ENCODE peak calls at places on chromosomes 13 and 19, in seven cellular contexts. One of them, this sample, is unnamed.

GRCh38 chr13:29474991-29475390 is 120.5 kb downstream of the SLC7A1 start:
- DNase-seq in psoas muscle: no peak
- DNase-seq in CD4-positive, alpha-beta T cell: no peak
- DNase-seq in left ventricle myocardium inferior: no peak
- DNase-seq in WERI-Rb-1: no peak
- DNase-seq in right lobe of liver: no peak
- DNase-seq in esophagus squamous epithelium: no peak
- DNase-seq in this sample: no peak

GRCh38 chr13:94234766-94235165 is 244.7 kb downstream of the DCT start:
- DNase-seq in WERI-Rb-1: no peak
- DNase-seq in left ventricle myocardium inferior: no peak
- DNase-seq in psoas muscle: no peak
- DNase-seq in esophagus squamous epithelium: no peak
- DNase-seq in right lobe of liver: no peak
- DNase-seq in CD4-positive, alpha-beta T cell: no peak
- DNase-seq in this sample: no peak

GRCh38 chr13:50712469-50712868 is 131.0 kb downstream of the DLEU7 start:
- DNase-seq in left ventricle myocardium inferior: no peak
- DNase-seq in psoas muscle: no peak
- DNase-seq in CD4-positive, alpha-beta T cell: no peak
- DNase-seq in right lobe of liver: no peak
- DNase-seq in WERI-Rb-1: no peak
- DNase-seq in esophagus squamous epithelium: no peak
- DNase-seq in this sample: no peak

GRCh38 chr13:49635599-49636433 is 7.5 kb downstream of the ARL11 start:
- DNase-seq in CD4-positive, alpha-beta T cell: peak; percentile 33
- DNase-seq in right lobe of liver: no peak
- DNase-seq in WERI-Rb-1: no peak
- DNase-seq in psoas muscle: no peak
- DNase-seq in esophagus squamous epithelium: no peak
- DNase-seq in left ventricle myocardium inferior: no peak
- DNase-seq in this sample: peak; percentile 43

GRCh38 chr13:112355274-112355843 is 20.8 kb upstream of the SPACA7 start:
- DNase-seq in esophagus squamous epithelium: no peak
- DNase-seq in left ventricle myocardium inferior: no peak
- DNase-seq in CD4-positive, alpha-beta T cell: no peak
- DNase-seq in right lobe of liver: no peak
- DNase-seq in psoas muscle: no peak
- DNase-seq in WERI-Rb-1: no peak
- DNase-seq in this sample: no peak

GRCh38 chr13:28492527-28493367 is 2.2 kb downstream of the FLT1 start:
- DNase-seq in left ventricle myocardium inferior: no peak
- DNase-seq in CD4-positive, alpha-beta T cell: peak; percentile 65
- DNase-seq in right lobe of liver: no peak
- DNase-seq in esophagus squamous epithelium: no peak
- DNase-seq in WERI-Rb-1: no peak
- DNase-seq in psoas muscle: no peak
- DNase-seq in this sample: no peak

GRCh38 chr13:33087790-33088189 is 71.6 kb downstream of the KL start:
- DNase-seq in psoas muscle: no peak
- DNase-seq in right lobe of liver: no peak
- DNase-seq in CD4-positive, alpha-beta T cell: no peak
- DNase-seq in left ventricle myocardium inferior: no peak
- DNase-seq in WERI-Rb-1: no peak
- DNase-seq in esophagus squamous epithelium: no peak
- DNase-seq in this sample: no peak

GRCh38 chr19:18426416-18426767 is 7.2 kb downstream of the SSBP4 start:
- DNase-seq in esophagus squamous epithelium: no peak
- DNase-seq in left ventricle myocardium inferior: no peak
- DNase-seq in psoas muscle: no peak
- DNase-seq in CD4-positive, alpha-beta T cell: no peak
- DNase-seq in WERI-Rb-1: no peak
- DNase-seq in right lobe of liver: no peak
- DNase-seq in this sample: no peak

GRCh38 chr13:110301606-110302131 is 5.3 kb downstream of the COL4A1 start:
- DNase-seq in right lobe of liver: no peak
- DNase-seq in CD4-positive, alpha-beta T cell: no peak
- DNase-seq in psoas muscle: no peak
- DNase-seq in WERI-Rb-1: no peak
- DNase-seq in left ventricle myocardium inferior: no peak
- DNase-seq in esophagus squamous epithelium: no peak
- DNase-seq in this sample: no peak

GRCh38 chr19:46741447-46741846 is 4.4 kb upstream of the FKRP start:
- DNase-seq in WERI-Rb-1: no peak
- DNase-seq in left ventricle myocardium inferior: no peak
- DNase-seq in CD4-positive, alpha-beta T cell: no peak
- DNase-seq in right lobe of liver: no peak
- DNase-seq in esophagus squamous epithelium: no peak
- DNase-seq in psoas muscle: no peak
- DNase-seq in this sample: no peak
- H3K27ac ChIP-seq in WERI-Rb-1: no peak overlapping the region
- H3K27ac ChIP-seq in left ventricle myocardium inferior: no peak overlapping the region
- H3K27ac ChIP-seq in CD4-positive, alpha-beta T cell: no peak overlapping the region
- H3K27ac ChIP-seq in right lobe of liver: no peak overlapping the region
- H3K27ac ChIP-seq in esophagus squamous epithelium: no peak overlapping the region
- H3K27ac ChIP-seq in psoas muscle: peak overlapping the region; percentile 79
- H3K27ac ChIP-seq in this sample: no peak overlapping the region

DNA sequence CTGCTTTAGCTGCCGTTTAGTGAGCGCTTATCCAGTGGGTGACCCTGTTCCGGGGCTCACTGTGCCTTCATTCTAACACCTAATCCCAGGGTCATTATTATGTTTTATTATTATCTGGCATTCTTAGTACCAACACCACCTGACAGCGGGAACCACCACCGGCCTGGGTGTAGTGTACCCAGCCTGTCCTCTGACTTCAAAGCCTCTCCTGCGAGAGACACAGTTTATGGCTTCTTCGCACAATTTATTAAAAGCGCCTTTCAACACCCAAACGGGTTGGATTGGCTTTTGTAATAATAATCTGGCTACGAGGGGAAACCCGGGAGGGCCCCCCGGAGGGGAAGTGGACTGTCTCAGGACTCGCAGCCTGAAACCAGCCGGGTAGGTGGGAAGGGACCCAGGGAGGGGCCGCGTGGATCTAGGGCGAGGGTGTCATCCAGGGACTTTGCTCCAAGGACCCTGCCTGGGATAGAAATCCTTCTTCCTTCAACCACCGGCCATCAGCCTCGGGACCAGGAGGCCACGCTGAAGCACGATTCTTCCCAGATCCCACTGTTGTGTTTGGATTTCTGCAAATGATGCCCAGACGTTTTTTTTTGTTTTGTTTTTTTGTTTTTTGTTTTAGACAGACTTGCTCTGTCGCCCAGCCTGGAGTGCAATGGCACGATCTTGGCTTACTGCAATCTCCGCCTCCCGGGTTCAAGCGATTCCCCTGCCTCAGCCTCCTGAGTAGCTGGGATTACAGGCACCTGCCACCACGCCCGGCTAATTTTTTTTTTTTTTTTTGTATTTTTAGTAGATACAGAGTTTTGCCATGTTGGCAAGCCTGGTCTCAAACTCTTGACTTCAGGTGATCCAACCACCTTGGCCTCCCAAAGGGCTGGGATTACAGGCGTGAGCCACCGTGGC is 1.6 kb upstream of the ZBTB7A start:
- DNase-seq in esophagus squamous epithelium: no peak
- DNase-seq in psoas muscle: no peak
- DNase-seq in right lobe of liver: peak; percentile 36
- DNase-seq in CD4-positive, alpha-beta T cell: no peak
- DNase-seq in left ventricle myocardium inferior: no peak
- DNase-seq in WERI-Rb-1: peak; percentile 26
- DNase-seq in this sample: no peak
- H3K27ac ChIP-seq in esophagus squamous epithelium: peak overlapping the region; percentile 99
- H3K27ac ChIP-seq in psoas muscle: peak overlapping the region; percentile 86
- H3K27ac ChIP-seq in right lobe of liver: peak overlapping the region; percentile 95
- H3K27ac ChIP-seq in CD4-positive, alpha-beta T cell: peak overlapping the region; percentile 91
- H3K27ac ChIP-seq in left ventricle myocardium inferior: peak overlapping the region; percentile 99
- H3K27ac ChIP-seq in WERI-Rb-1: peak overlapping the region; percentile 11
- H3K27ac ChIP-seq in this sample: peak overlapping the region; percentile 93

GRCh38 chr19:5048091-5048726 is 79.3 kb downstream of the KDM4B start:
- DNase-seq in esophagus squamous epithelium: no peak
- DNase-seq in left ventricle myocardium inferior: peak; percentile 77
- DNase-seq in CD4-positive, alpha-beta T cell: peak; percentile 30
- DNase-seq in WERI-Rb-1: peak; percentile 76
- DNase-seq in right lobe of liver: peak; percentile 80
- DNase-seq in psoas muscle: peak; percentile 81
- DNase-seq in this sample: peak; percentile 91
- H3K27ac ChIP-seq in esophagus squamous epithelium: peak overlapping the region; percentile 65
- H3K27ac ChIP-seq in left ventricle myocardium inferior: no peak overlapping the region
- H3K27ac ChIP-seq in CD4-positive, alpha-beta T cell: no peak overlapping the region
- H3K27ac ChIP-seq in WERI-Rb-1: peak overlapping the region; percentile 23
- H3K27ac ChIP-seq in right lobe of liver: no peak overlapping the region
- H3K27ac ChIP-seq in psoas muscle: no peak overlapping the region
- H3K27ac ChIP-seq in this sample: no peak overlapping the region

GRCh38 chr19:35124098-35125060 is 8.8 kb downstream of the FXYD3 start:
- DNase-seq in esophagus squamous epithelium: no peak
- DNase-seq in WERI-Rb-1: no peak
- DNase-seq in left ventricle myocardium inferior: peak; percentile 93
- DNase-seq in psoas muscle: peak; percentile 94
- DNase-seq in CD4-positive, alpha-beta T cell: peak; percentile 80
- DNase-seq in right lobe of liver: peak; percentile 96
- DNase-seq in this sample: peak; percentile 94

GRCh38 chr19:35125270-35125717 is 9.6 kb downstream of the LGI4 start:
- DNase-seq in CD4-positive, alpha-beta T cell: no peak
- DNase-seq in right lobe of liver: no peak
- DNase-seq in psoas muscle: no peak
- DNase-seq in left ventricle myocardium inferior: no peak
- DNase-seq in esophagus squamous epithelium: no peak
- DNase-seq in WERI-Rb-1: no peak
- DNase-seq in this sample: no peak

GRCh38 chr19:35127871-35128270 is 7.0 kb downstream of the LGI4 start:
- DNase-seq in right lobe of liver: no peak
- DNase-seq in left ventricle myocardium inferior: no peak
- DNase-seq in WERI-Rb-1: no peak
- DNase-seq in esophagus squamous epithelium: no peak
- DNase-seq in psoas muscle: no peak
- DNase-seq in CD4-positive, alpha-beta T cell: no peak
- DNase-seq in this sample: no peak

GRCh38 chr19:35126624-35126959 is 8.3 kb downstream of the LGI4 start:
- DNase-seq in WERI-Rb-1: no peak
- DNase-seq in esophagus squamous epithelium: no peak
- DNase-seq in left ventricle myocardium inferior: no peak
- DNase-seq in CD4-positive, alpha-beta T cell: no peak
- DNase-seq in psoas muscle: peak; percentile 44
- DNase-seq in right lobe of liver: no peak
- DNase-seq in this sample: no peak

GRCh38 chr19:35125746-35126623 is 8.9 kb downstream of the LGI4 start:
- DNase-seq in right lobe of liver: no peak
- DNase-seq in CD4-positive, alpha-beta T cell: no peak
- DNase-seq in WERI-Rb-1: no peak
- DNase-seq in left ventricle myocardium inferior: no peak
- DNase-seq in esophagus squamous epithelium: no peak
- DNase-seq in psoas muscle: no peak
- DNase-seq in this sample: no peak
- H3K27ac ChIP-seq in right lobe of liver: no peak overlapping the region
- H3K27ac ChIP-seq in CD4-positive, alpha-beta T cell: no peak overlapping the region
- H3K27ac ChIP-seq in WERI-Rb-1: peak overlapping the region; percentile 43
- H3K27ac ChIP-seq in left ventricle myocardium inferior: peak overlapping the region; percentile 95
- H3K27ac ChIP-seq in esophagus squamous epithelium: peak overlapping the region; percentile 92
- H3K27ac ChIP-seq in psoas muscle: peak overlapping the region; percentile 36
- H3K27ac ChIP-seq in this sample: no peak overlapping the region

This sample was measured in ovary.